ENCODE peak calls at places on chromosomes 2 and 18, in seven cellular contexts. E is neuronal stem cell; S is GM23248; V is tibial artery; G is cardiac fibroblast; X is effector memory CD4-positive, alpha-beta T cell; O is mesendoderm. C is an unnamed sample.

GRCh38 chr2:6068441-6068935 is 376.3 kb downstream of the SOX11 start:
- DNase-seq in V (no peak), O (no peak), X (no peak), S (no peak), G (no peak), E (no peak), C (no peak)

GRCh38 chr2:109721626-109722025 is 72.5 kb upstream of the RGPD5 start:
- DNase-seq in E (no peak), S (no peak), O (no peak), G (no peak), X (no peak), V (peak), C (no peak)

GRCh38 chr2:197113221-197113831 is 186.8 kb upstream of the PGAP1 start:
- DNase-seq in G (peak), S (peak), O (no peak), X (no peak), V (no peak), E (no peak), C (peak)

GRCh38 chr2:100754951-100755350 is 65.0 kb upstream of the NPAS2 start:
- DNase-seq in X (no peak), G (peak), S (peak), O (no peak), V (no peak), E (no peak), C (peak)

GRCh38 chr2:95073856-95074662 is 47.5 kb downstream of the MRPS5 start:
- DNase-seq in V (no peak), S (no peak), E (no peak), X (no peak), G (no peak), O (no peak), C (no peak)

GRCh38 chr18:12946549-12947354 is 1.1 kb upstream of the SEH1L start:
- DNase-seq in E (peak), X (no peak), S (peak), V (peak), O (peak), G (peak), C (peak)

GRCh38 chr2:203535784-203536590 is 886 bp upstream of the RAPH1 start:
- DNase-seq in X (no peak), S (peak), G (peak), V (no peak), O (peak), E (peak), C (peak)

GRCh38 chr2:234714711-234715110 is 217.8 kb upstream of the ARL4C start:
- DNase-seq in V (no peak), G (no peak), S (no peak), X (no peak), E (no peak), O (no peak), C (no peak)

GRCh38 chr2:195596840-195597239 is 60.2 kb upstream of the SLC39A10 start:
- DNase-seq in G (no peak), E (no peak), S (peak), X (no peak), O (no peak), V (no peak), C (no peak)

GRCh38 chr2:236718207-236718992 is 148.8 kb downstream of the ACKR3 start:
- DNase-seq in O (no peak), X (no peak), E (no peak), S (no peak), G (no peak), V (no peak), C (no peak)

GRCh38 chr18:23926590-23926989 is 88.0 kb upstream of the TTC39C start:
- DNase-seq in O (no peak), G (no peak), X (no peak), V (no peak), S (no peak), E (no peak), C (no peak)

GRCh38 chr2:37647941-37648315 is 23.5 kb downstream of the CDC42EP3 start:
- DNase-seq in S (no peak), X (no peak), V (no peak), E (no peak), G (no peak), O (no peak), C (peak)
- H3K4me3 ChIP-seq in S (no peak), X (no peak), V (no peak), E (no peak), G (no peak), O (no peak), C (no peak)

GRCh38 chr2:46335966-46336436 is 38.8 kb downstream of the EPAS1 start:
- DNase-seq in E (no peak), X (no peak), G (peak), V (no peak), O (no peak), S (no peak), C (peak)
- H3K4me3 ChIP-seq in E (no peak), X (no peak), G (peak), V (peak), O (no peak), S (peak), C (no peak)

GRCh38 chr18:57439617-57439975 is 4.4 kb downstream of the ONECUT2 start:
- DNase-seq in X (no peak), E (peak), O (peak), V (no peak), S (no peak), G (no peak), C (no peak)

GRCh38 chr18:57439985-57440330 is 4.8 kb downstream of the ONECUT2 start:
- DNase-seq in X (no peak), G (no peak), O (no peak), V (no peak), E (no peak), S (no peak), C (no peak)

GRCh38 chr18:57441395-57441794 is 6.2 kb downstream of the ONECUT2 start:
- DNase-seq in O (peak), S (peak), E (no peak), X (no peak), V (no peak), G (peak), C (no peak)

GRCh38 chr18:57438669-57439616 is 3.8 kb downstream of the ONECUT2 start:
- DNase-seq in X (no peak), E (peak), O (peak), S (no peak), V (no peak), G (no peak), C (no peak)

DNA sequence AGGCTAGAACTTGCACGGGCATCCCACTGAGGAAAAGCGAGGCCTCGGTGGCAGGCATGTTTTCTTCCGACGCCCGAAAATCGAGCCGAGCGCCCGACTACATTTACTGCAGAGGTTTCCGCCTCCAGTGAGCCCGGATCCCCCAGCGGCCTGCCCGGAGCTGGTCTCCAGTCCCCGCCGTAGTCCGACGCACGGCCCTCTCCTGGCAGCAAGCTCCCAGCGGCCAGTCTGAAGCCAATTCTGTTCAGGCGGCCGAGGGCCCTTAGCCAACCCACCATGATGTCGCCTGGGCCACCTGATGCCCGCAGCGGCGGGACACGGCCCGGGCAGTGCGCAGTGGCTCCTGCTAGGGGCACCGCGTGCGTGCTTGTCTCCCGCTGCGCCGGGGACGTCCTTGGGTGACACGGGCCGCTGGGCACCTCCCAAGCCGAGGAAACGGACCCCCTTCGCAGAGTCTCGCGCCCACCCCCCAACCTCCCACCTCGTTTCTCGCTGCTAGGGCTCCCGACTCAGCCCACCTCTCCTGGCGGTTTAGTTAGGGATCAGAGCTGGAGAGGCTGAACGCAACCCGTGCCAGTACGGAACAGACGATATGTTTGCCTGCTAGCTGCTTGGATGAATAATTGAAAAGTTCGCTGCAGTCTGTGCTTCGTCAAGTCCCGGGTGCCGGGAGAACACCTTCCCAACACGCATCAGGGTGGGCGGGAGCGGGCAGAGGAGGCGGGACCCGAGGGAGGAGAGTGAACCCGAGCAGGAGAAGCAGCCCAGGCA is 5.3 kb downstream of the ONECUT2 start:
- DNase-seq in X (no peak), E (peak), O (peak), V (no peak), G (no peak), S (no peak), C (no peak)
- H3K4me3 ChIP-seq in X (no peak), E (no peak), O (no peak), V (no peak), G (no peak), S (no peak), C (no peak)

GRCh38 chr18:79962311-79962710 is 2.1 kb upstream of the HSBP1L1 start:
- DNase-seq in V (no peak), X (no peak), G (peak), E (no peak), S (peak), O (no peak), C (peak)

GRCh38 chr18:79965119-79965902 is 868 bp downstream of the HSBP1L1 start:
- DNase-seq in S (peak), G (peak), X (no peak), E (no peak), O (peak), V (no peak), C (peak)

GRCh38 chr18:79962835-79963657 is 1.4 kb upstream of the HSBP1L1 start:
- DNase-seq in O (no peak), S (no peak), E (no peak), X (peak), V (no peak), G (no peak), C (no peak)

GRCh38 chr18:79964330-79965118 is at the start of gene HSBP1L1:
- DNase-seq in S (peak), V (no peak), O (peak), G (peak), E (peak), X (peak), C (peak)

DNA sequence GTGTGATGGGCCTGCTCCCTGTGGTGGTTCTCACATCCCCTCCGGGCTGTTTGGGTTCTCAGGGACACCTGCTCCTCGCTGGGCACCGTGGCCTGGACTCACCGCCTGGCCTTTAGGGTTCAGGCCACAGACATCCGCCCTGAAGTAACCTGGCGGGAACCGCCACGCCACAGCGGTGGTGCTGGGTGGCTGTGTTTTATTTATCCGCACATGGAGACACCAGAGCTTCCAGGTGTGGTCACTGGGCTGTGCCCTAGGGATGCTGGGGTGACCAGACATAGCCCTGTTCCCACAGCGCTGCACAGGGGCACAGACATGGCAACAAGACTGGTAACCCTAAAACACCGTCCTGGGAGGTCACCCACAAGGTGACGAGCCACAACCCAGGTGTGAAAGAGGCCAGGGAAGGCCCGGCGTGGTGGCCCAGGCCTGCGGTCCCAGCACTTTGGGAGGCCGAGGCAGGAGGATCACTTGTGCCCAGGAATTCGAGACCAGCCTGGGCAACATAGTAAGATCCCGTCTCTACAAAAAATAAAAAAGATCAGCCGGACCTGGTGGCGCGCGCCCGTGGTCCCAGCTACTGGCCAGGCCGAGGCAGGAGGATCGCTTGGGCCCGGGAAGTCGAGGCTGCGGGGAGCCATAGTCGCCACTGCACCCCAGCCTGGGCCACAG is 649 bp upstream of the HSBP1L1 start:
- DNase-seq in E (no peak), G (no peak), O (no peak), S (no peak), V (no peak), X (no peak), C (no peak)
- H3K4me3 ChIP-seq in E (peak), G (peak), O (no peak), S (peak), V (peak), X (peak), C (peak)

DNA sequence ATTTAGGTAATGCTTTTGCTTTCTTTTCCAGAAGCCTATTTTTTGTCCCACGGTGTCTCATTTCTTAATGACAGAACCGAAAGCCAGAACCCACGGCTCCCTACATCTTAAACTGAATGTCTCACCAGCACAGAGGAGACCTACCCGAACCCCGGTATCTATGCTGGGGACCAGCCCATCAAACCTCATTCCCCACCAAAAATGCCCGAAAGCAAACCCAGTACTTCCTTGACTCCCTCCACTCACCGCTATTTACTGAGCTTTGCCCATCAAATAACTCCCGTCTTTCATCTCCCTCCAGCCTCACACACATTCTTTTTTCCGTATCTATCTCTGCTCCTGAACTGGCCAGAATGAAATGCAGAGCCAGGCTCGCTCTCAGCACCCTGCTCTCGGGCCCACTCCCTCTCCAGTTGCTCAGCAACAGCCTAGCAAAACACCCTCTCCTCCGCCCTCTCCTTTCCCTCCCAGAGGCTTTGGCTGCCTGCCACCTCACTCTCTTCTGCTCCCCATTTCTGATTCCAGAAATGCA is 4.1 kb downstream of the IGFBP5 start:
- DNase-seq in S (peak), V (peak), G (peak), E (peak), O (peak), X (no peak), C (peak)
- H3K4me3 ChIP-seq in S (peak), V (peak), G (peak), E (peak), O (no peak), X (no peak), C (peak)

GRCh38 chr2:17879137-17879912 is 858 bp downstream of the KCNS3 start:
- DNase-seq in V (peak), E (peak), G (peak), O (peak), X (no peak), S (peak), C (peak)

GRCh38 chr2:17876590-17876989 is 1.9 kb upstream of the KCNS3 start:
- DNase-seq in V (no peak), S (no peak), O (no peak), G (no peak), X (no peak), E (no peak), C (no peak)

GRCh38 chr2:17878222-17879136 is at the start of gene KCNS3:
- DNase-seq in S (peak), E (peak), X (no peak), V (peak), O (peak), G (peak), C (peak)

GRCh38 chr2:17879913-17880274 is 1.4 kb downstream of the KCNS3 start:
- DNase-seq in E (no peak), X (no peak), V (no peak), O (peak), G (no peak), S (no peak), C (no peak)

GRCh38 chr2:17877811-17878221 is 651 bp upstream of the KCNS3 start:
- DNase-seq in O (peak), X (no peak), G (peak), S (peak), E (peak), V (no peak), C (no peak)
- H3K4me3 ChIP-seq in O (peak), X (peak), G (peak), S (peak), E (peak), V (peak), C (peak)

GRCh38 chr2:53820038-53820437 is 33.2 kb downstream of the ERLEC1 start:
- DNase-seq in O (no peak), S (no peak), G (no peak), V (no peak), X (no peak), E (no peak), C (no peak)
- H3K4me3 ChIP-seq in O (no peak), S (no peak), G (no peak), V (no peak), X (no peak), E (no peak), C (no peak)

DNA sequence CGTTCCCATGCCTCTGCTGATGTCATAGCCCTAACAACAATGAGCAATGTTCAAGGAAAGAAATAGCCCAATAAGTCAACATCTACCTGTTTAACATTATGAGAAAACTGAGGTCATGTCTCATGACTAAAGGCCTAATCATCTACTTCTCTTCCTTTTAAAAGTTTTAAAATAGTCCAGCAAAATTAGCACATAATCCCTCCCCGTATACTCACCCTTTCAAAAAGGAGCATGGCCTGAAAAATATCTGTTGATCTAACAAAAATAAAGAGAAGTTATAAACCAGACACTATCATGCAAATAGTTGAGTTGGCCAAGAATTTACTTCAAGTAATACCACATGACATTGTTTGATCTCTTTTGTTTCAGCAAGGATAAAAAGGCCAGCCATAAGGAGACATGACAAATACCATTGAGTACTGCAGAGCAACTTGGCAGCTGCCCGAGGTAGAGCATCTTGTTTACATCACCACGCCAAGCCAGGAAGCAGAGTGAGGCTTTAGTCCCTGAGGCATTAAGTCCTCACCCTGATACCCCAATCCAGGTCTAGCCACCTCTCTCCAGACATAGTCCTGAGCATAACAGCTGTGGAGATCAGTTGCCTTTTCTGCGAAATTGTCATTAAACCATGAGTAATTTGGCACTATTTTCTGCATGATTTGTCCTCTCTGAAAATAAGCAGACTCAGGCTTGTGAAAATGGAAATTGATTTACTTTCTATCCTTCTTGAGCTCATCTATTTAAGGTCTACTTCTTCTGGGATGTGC is 137.4 kb upstream of the ETAA1 start:
- DNase-seq in S (peak), O (no peak), E (no peak), V (no peak), X (no peak), G (peak), C (peak)
- H3K4me3 ChIP-seq in S (peak), O (no peak), E (no peak), V (no peak), X (no peak), G (no peak), C (no peak)

DNA sequence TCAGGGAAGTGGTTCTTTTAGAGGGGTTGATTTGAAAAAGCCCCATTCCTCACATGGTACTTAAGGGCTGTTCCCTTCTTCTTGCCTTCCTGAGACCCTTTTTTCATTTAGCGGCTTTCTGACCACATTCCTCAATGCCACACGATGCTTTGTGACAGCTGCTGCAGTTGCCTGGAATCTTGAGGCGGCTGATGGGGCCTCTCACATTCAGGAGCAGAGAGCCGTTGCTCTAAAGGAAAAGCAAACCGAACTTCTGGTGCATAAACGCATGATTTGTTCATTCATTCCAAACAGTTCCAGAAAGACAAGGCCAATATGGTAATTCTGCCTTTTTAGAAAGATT is 402.6 kb downstream of the TXNL1 start:
- DNase-seq in S (no peak), V (no peak), O (no peak), X (no peak), E (no peak), G (no peak), C (no peak)
- H3K4me3 ChIP-seq in S (no peak), V (no peak), O (no peak), X (no peak), E (no peak), G (no peak), C (no peak)

DNA sequence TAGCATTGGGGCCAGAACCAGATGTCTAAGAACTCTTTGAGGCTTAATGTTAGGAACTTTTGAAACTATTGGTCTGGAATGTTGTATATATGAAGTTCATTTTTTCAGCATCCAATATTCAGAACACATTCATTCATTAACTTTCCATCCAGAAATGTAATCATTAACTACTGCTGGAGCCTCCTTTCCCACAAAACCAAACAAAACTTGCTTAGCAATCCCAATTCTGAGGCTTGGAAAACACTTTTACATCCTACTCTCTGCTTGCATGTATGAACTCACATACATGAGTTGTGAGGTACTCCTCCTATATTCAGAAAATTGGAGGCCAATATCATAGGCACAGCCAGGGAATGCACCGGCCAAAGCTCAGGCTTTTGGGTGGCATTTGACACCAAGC is 841 bp upstream of the LRATD1 start:
- DNase-seq in S (no peak), E (no peak), X (no peak), G (no peak), O (no peak), V (no peak), C (no peak)
- H3K4me3 ChIP-seq in S (peak), E (no peak), X (no peak), G (no peak), O (no peak), V (peak), C (no peak)

C was measured in fibroblast of villous mesenchyme.